ENCODE peak calls at places on chromosomes 7 and 10, in five cellular contexts. H is transverse colon, O is IMR-90, Y is A549, F is testis. A is an unnamed sample.
A peak's percentile ranks its signal among the peaks of the same experiment; 100 is the strongest.

GRCh38 chr7:47581821-47582747 is at the start of gene TNS3:
- DNase-seq in H (peak; percentile 69), O (peak; percentile 36), Y (no peak), F (peak; percentile 45), A (peak; percentile 64)

GRCh38 chr7:101717986-101718746 is 89.1 kb upstream of the MYL10 start:
- DNase-seq in H (no peak), O (peak; percentile 86), Y (no peak), F (no peak), A (no peak)

GRCh38 chr10:100912013-100912608 is 652 bp upstream of the SLF2 start:
- DNase-seq in H (no peak), O (peak; percentile 49), Y (no peak), F (peak; percentile 37), A (peak; percentile 69)

GRCh38 chr7:143416565-143417149 is 8.0 kb upstream of the EPHA1 start:
- DNase-seq in H (no peak), O (peak; percentile 53), Y (peak; percentile 78), F (no peak), A (peak; percentile 64)

GRCh38 chr10:123795196-123795780 is 96.3 kb downstream of the CPXM2 start:
- DNase-seq in H (no peak), O (no peak), Y (no peak), F (no peak), A (no peak)

GRCh38 chr10:124717911-124718734 is 26.1 kb downstream of the FAM53B start:
- DNase-seq in H (no peak), O (no peak), Y (no peak), F (peak; percentile 84), A (peak; percentile 97)

GRCh38 chr10:62426600-62426999 is 52.4 kb downstream of the ZNF365 start:
- DNase-seq in H (no peak), O (no peak), Y (no peak), F (no peak), A (no peak)

GRCh38 chr7:47416454-47417121 is 165.3 kb downstream of the TNS3 start:
- DNase-seq in H (no peak), O (no peak), Y (no peak), F (no peak), A (no peak)

GRCh38 chr10:580796-581195 is 108.7 kb downstream of the DIP2C start:
- DNase-seq in H (no peak), O (peak; percentile 97), Y (no peak), F (no peak), A (no peak)

GRCh38 chr10:70140297-70140696 is 6.2 kb downstream of the TYSND1 start:
- DNase-seq in H (no peak), O (no peak), Y (no peak), F (no peak), A (no peak)

GRCh38 chr7:22488643-22489462 is 11.1 kb downstream of the STEAP1B start:
- DNase-seq in H (peak; percentile 74), O (peak; percentile 73), Y (peak; percentile 57), F (peak; percentile 83), A (peak; percentile 78)

GRCh38 chr10:66982792-66983481 is 57.1 kb downstream of the LRRTM3 start:
- DNase-seq in H (no peak), O (no peak), Y (no peak), F (peak; percentile 32), A (no peak)

GRCh38 chr7:117143580-117143979 is 179.3 kb downstream of the WNT2 start:
- DNase-seq in H (no peak), O (peak; percentile 73), Y (no peak), F (no peak), A (no peak)

GRCh38 chr7:132897093-132897492 is 184.8 kb downstream of the CHCHD3 start:
- DNase-seq in H (no peak), O (no peak), Y (no peak), F (no peak), A (no peak)

GRCh38 chr7:40711706-40712105 is 576.9 kb downstream of the SUGCT start:
- DNase-seq in H (no peak), O (no peak), Y (no peak), F (no peak), A (no peak)

GRCh38 chr10:18144928-18145327 is 4.7 kb downstream of the CACNB2 start:
- DNase-seq in H (peak; percentile 44), O (no peak), Y (no peak), F (no peak), A (no peak)

GRCh38 chr10:114629824-114630430 is 28.1 kb downstream of the ABLIM1 start:
- DNase-seq in H (no peak), O (peak; percentile 45), Y (no peak), F (no peak), A (no peak)

GRCh38 chr10:114632869-114633715 is 25.0 kb downstream of the ABLIM1 start:
- DNase-seq in H (no peak), O (peak; percentile 94), Y (peak; percentile 80), F (peak; percentile 28), A (no peak)

GRCh38 chr10:114629083-114629823 is 28.8 kb downstream of the ABLIM1 start:
- DNase-seq in H (no peak), O (no peak), Y (no peak), F (no peak), A (no peak)

GRCh38 chr10:114631090-114631677 is 26.9 kb downstream of the ABLIM1 start:
- DNase-seq in H (no peak), O (no peak), Y (no peak), F (no peak), A (no peak)

GRCh38 chr10:114631678-114632417 is 26.2 kb downstream of the ABLIM1 start:
- DNase-seq in H (peak; percentile 57), O (no peak), Y (peak; percentile 33), F (peak; percentile 49), A (peak; percentile 58)
- TF ChIP-seq POLR2A in H (no peak), O (no peak), Y (no peak), F (no peak), A (no peak)

GRCh38 chr10:99785646-99786045 is 3.2 kb downstream of the ABCC2 start:
- DNase-seq in H (no peak), O (no peak), Y (no peak), F (no peak), A (no peak)

GRCh38 chr10:99782447-99783286 is at the start of gene ABCC2:
- DNase-seq in H (no peak), O (no peak), Y (peak; percentile 79), F (no peak), A (no peak)

GRCh38 chr10:99781734-99782429 is 558 bp upstream of the ABCC2 start:
- DNase-seq in H (no peak), O (no peak), Y (no peak), F (no peak), A (no peak)

GRCh38 chr10:99784731-99785441 is 2.4 kb downstream of the ABCC2 start:
- DNase-seq in H (no peak), O (peak; percentile 36), Y (peak; percentile 52), F (no peak), A (no peak)

DNA sequence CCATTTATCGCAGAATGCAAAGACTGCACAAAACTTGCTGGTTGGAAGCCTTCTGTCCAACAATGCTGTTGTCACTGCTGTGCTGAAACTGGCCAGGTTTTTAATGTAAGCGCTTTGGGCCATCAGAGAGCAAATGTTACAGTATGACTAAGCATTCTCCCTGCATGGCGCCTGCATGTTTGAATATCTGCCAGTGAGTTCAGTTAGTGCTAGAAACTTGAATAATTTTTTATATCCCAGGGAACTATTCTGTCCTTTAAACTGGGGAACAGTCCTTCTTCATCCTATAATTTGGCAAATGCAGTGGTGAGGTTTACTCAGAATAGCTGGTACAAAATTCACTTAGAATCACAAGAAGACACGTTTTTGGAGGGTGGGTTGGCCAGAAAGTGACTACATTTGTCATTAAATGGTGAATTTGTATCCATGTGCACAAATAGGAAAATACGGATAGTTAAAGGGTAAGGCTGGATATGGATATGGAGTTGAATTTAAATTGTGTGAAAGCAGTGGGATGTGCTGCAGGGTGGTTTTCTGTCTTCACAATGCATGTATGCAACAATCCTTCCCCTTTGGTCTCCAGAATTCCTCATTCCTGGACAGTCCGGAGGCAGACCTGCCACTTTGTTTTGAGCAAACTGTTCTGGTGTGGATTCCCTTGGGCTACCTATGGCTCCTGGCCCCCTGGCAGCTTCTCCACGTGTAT is 1.7 kb downstream of the ABCC2 start:
- DNase-seq in H (no peak), O (peak; percentile 90), Y (no peak), F (no peak), A (peak; percentile 17)
- TF ChIP-seq POLR2A in H (no peak), O (no peak), Y (no peak), F (no peak), A (no peak)

GRCh38 chr10:104321716-104322415 is 16.4 kb downstream of the ITPRIP start:
- DNase-seq in H (no peak), O (no peak), Y (no peak), F (no peak), A (no peak)
- TF ChIP-seq POLR2A in H (no peak), O (no peak), Y (no peak), F (no peak), A (no peak)

GRCh38 chr7:16205481-16205880 is 215.9 kb downstream of the CRPPA start:
- DNase-seq in H (no peak), O (no peak), Y (no peak), F (no peak), A (no peak)
- TF ChIP-seq POLR2A in H (no peak), O (no peak), Y (no peak), F (no peak), A (no peak)

GRCh38 chr10:3803295-3803883 is 18.4 kb upstream of the KLF6 start:
- DNase-seq in H (no peak), O (peak; percentile 55), Y (no peak), F (no peak), A (peak; percentile 78)
- TF ChIP-seq POLR2A in H (no peak), O (no peak), Y (no peak), F (no peak), A (peak; percentile 46)